ENCODE peak calls at places on chromosomes 4 and X, in ten cellular contexts. J is Calu3, P is ovary, A is fibroblast of mammary gland, S is iris pigment epithelial cell, D is ACHN, W is Karpas-422, Y is mesendoderm, K is non-pigmented ciliary epithelial cell, F is aorta. R is an unnamed sample.
A peak's percentile ranks its signal among the peaks of the same experiment; 100 is the strongest.

GRCh38 chrX:13077168-13077567 is 32.7 kb upstream of the FAM9C start:
- DNase-seq in S (peak; percentile 50), J (no peak), K (no peak), P (no peak), F (no peak), W (no peak), D (no peak), A (peak; percentile 19), Y (no peak), R (no peak)

GRCh38 chr4:93809773-93810172 is 18.8 kb upstream of the ATOH1 start:
- DNase-seq in Y (no peak), W (no peak), P (peak; percentile 77), A (no peak), F (no peak), K (no peak), S (no peak), D (no peak), J (no peak), R (no peak)

GRCh38 chr4:81737865-81738559 is 266.3 kb upstream of the RASGEF1B start:
- DNase-seq in J (no peak), Y (no peak), F (no peak), K (no peak), D (no peak), P (no peak), A (no peak), W (no peak), S (no peak), R (no peak)

GRCh38 chr4:98932539-98932938 is 3.6 kb upstream of the EIF4E start:
- DNase-seq in P (no peak), K (no peak), Y (no peak), D (no peak), S (peak; percentile 61), J (no peak), F (no peak), W (peak; percentile 70), A (peak; percentile 36), R (no peak)

GRCh38 chr4:72567821-72568620 is 1.0 kb downstream of the ADAMTS3 start:
- DNase-seq in Y (peak; percentile 99), S (peak; percentile 92), A (peak; percentile 83), J (peak; percentile 58), P (peak; percentile 83), D (peak; percentile 95), F (peak; percentile 92), K (peak; percentile 67), W (no peak), R (peak; percentile 78)

GRCh38 chr4:186700746-186701145 is 22.9 kb downstream of the FAT1 start:
- DNase-seq in P (no peak), F (peak; percentile 91), J (peak; percentile 34), K (no peak), W (no peak), S (no peak), D (no peak), A (peak; percentile 90), Y (no peak), R (no peak)

GRCh38 chr4:139665690-139666529 is at the start of gene MGST2:
- DNase-seq in J (peak; percentile 46), F (peak; percentile 89), K (no peak), W (peak; percentile 79), P (peak; percentile 57), A (peak; percentile 59), D (peak; percentile 55), S (peak; percentile 78), Y (peak; percentile 92), R (peak; percentile 83)

GRCh38 chr4:47876784-47877183 is 37.6 kb downstream of the NFXL1 start:
- DNase-seq in J (no peak), A (no peak), S (no peak), P (no peak), W (no peak), D (no peak), F (no peak), K (no peak), Y (no peak), R (no peak)

GRCh38 chrX:7021991-7022390 is 125.5 kb upstream of the STS start:
- DNase-seq in F (no peak), J (no peak), A (no peak), K (no peak), S (no peak), D (no peak), P (no peak), Y (no peak), W (peak; percentile 30), R (no peak)

GRCh38 chr4:6680372-6681034 is 13.2 kb upstream of the S100P start:
- DNase-seq in Y (peak; percentile 57), D (no peak), W (no peak), P (no peak), J (no peak), S (no peak), K (no peak), F (peak; percentile 22), A (no peak), R (no peak)

GRCh38 chr4:168585168-168586091 is 88.6 kb downstream of the PALLD start:
- DNase-seq in P (peak; percentile 77), K (no peak), A (peak; percentile 87), S (peak; percentile 87), W (peak; percentile 49), D (peak; percentile 74), J (peak; percentile 64), F (peak; percentile 92), Y (peak; percentile 87), R (peak; percentile 77)

GRCh38 chr4:84324303-84324702 is 174.8 kb downstream of the NKX6-1 start:
- DNase-seq in Y (no peak), J (no peak), D (no peak), W (no peak), K (no peak), A (no peak), F (no peak), S (no peak), P (no peak), R (no peak)

R was measured in lower lobe of right lung.